ENCODE peak calls at places on chromosomes 16 and 17, in six cellular contexts. U, W, P, X, C and T are unnamed samples.

GRCh38 chr16:79334127-79334526 is 266.4 kb downstream of the MAF start:
- DNase-seq in U (no peak), W (no peak), P (peak; percentile 50), X (no peak), C (no peak), T (peak; percentile 10)

GRCh38 chr16:58118801-58119508 is 10.2 kb downstream of the CFAP20 start:
- DNase-seq in U (no peak), W (no peak), P (no peak), X (no peak), C (no peak), T (no peak)

GRCh38 chr17:69524854-69525253 is 110.4 kb downstream of the MAP2K6 start:
- DNase-seq in U (no peak), W (no peak), P (no peak), X (no peak), C (no peak), T (no peak)

GRCh38 chr17:41494524-41494923 is 4.8 kb upstream of the KRT36 start:
- DNase-seq in U (no peak), W (no peak), P (peak; percentile 8), X (no peak), C (no peak), T (no peak)

GRCh38 chr16:86392751-86393150 is 117.6 kb upstream of the FOXF1 start:
- DNase-seq in U (no peak), W (no peak), P (no peak), X (no peak), C (no peak), T (no peak)

GRCh38 chr16:70163596-70163995 is 10.0 kb upstream of the CLEC18C start:
- DNase-seq in U (no peak), W (no peak), P (no peak), X (peak; percentile 29), C (no peak), T (no peak)

GRCh38 chr17:69485901-69486643 is 71.6 kb downstream of the MAP2K6 start:
- DNase-seq in U (no peak), W (no peak), P (no peak), X (no peak), C (no peak), T (no peak)

GRCh38 chr17:27407916-27408846 is 48.1 kb upstream of the KSR1 start:
- DNase-seq in U (no peak), W (no peak), P (no peak), X (no peak), C (peak; percentile 58), T (peak; percentile 78)

GRCh38 chr17:68255731-68256538 is 8.1 kb downstream of the AMZ2 start:
- DNase-seq in U (no peak), W (no peak), P (no peak), X (no peak), C (no peak), T (no peak)

GRCh38 chr16:35575432-35575821 is 2116.0 kb downstream of the TP53TG3F start:
- DNase-seq in U (no peak), W (no peak), P (no peak), X (no peak), C (no peak), T (no peak)

GRCh38 chr16:57045694-57046381 is 46.5 kb upstream of the CPNE2 start:
- DNase-seq in U (peak; percentile 64), W (peak; percentile 74), P (peak; percentile 64), X (no peak), C (peak; percentile 83), T (peak; percentile 58)

GRCh38 chr16:17301593-17302135 is 169.1 kb downstream of the XYLT1 start:
- DNase-seq in U (no peak), W (no peak), P (peak; percentile 57), X (no peak), C (no peak), T (peak; percentile 74)

GRCh38 chr17:28181568-28181967 is 137.4 kb upstream of the TMEM97 start:
- DNase-seq in U (no peak), W (no peak), P (no peak), X (no peak), C (no peak), T (no peak)

GRCh38 chr17:48871551-48872351 is 20.8 kb upstream of the ATP5MC1 start:
- DNase-seq in U (no peak), W (peak; percentile 50), P (no peak), X (no peak), C (peak; percentile 87), T (no peak)

GRCh38 chr16:69921125-69921524 is 30.0 kb upstream of the CLEC18A start:
- DNase-seq in U (no peak), W (no peak), P (no peak), X (no peak), C (no peak), T (no peak)

GRCh38 chr16:11315499-11315898 is 29.8 kb upstream of the RMI2 start:
- DNase-seq in U (no peak), W (no peak), P (no peak), X (no peak), C (peak; percentile 69), T (peak; percentile 89)

GRCh38 chr17:30570596-30571265 is 93.5 kb downstream of the GOSR1 start:
- DNase-seq in U (no peak), W (no peak), P (no peak), X (no peak), C (no peak), T (no peak)

GRCh38 chr17:33647976-33648375 is 354.9 kb upstream of the ASIC2 start:
- DNase-seq in U (peak; percentile 49), W (no peak), P (no peak), X (no peak), C (peak; percentile 71), T (no peak)

GRCh38 chr17:68125471-68125870 is 89.9 kb downstream of the KPNA2 start:
- DNase-seq in U (no peak), W (no peak), P (no peak), X (no peak), C (no peak), T (no peak)

GRCh38 chr17:56297142-56297541 is 143.9 kb downstream of the ANKFN1 start:
- DNase-seq in U (no peak), W (no peak), P (no peak), X (no peak), C (no peak), T (peak; percentile 2)

DNA sequence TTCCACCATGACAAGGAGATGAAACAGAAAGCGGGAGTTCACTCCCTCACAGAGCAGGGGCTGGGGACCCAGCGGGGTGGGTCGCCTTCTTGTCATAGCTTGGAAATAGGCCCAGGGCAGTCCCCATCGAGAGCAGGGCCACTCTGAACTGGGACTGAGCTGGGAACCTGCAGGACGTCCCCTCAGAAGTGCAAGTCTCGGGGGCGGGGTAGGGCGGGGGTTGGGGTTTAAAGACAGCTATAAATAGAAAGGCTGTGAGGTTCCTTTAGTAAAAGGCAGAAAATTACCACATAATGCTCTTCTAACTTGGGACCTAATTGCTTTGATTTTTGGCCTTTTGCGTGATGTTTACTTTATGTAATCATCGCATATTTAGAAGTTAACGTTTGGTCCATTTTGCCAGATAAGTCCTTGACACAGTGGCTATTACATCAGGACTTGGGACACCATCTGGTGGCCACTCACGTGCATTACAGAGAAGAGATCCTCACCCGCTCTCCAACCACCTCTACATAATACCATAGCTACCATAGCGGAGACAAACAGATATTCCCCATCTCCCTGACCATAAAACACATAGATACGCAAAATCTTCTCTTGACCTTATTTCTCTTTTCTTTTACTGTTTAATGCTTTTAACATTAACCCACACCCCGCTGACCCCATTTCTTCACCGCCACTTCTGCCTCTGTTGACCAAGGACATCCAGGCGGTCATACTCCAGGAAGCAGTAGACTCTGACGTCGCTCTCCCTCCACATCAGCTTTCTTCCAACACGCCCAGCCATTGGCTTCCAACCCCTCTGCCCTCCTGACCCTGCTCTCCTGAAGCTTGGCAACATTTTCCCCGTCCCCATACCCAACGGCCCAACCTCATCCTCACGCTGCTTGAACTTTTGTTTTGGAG is 27.5 kb upstream of the PIK3R6 start:
- DNase-seq in U (peak; percentile 73), W (peak; percentile 53), P (no peak), X (no peak), C (peak; percentile 85), T (peak; percentile 64)
- TF ChIP-seq CTCF in U (peak; percentile 82), W (peak; percentile 90), P (peak; percentile 73), X (peak; percentile 62), C (peak; percentile 80), T (peak; percentile 60)

GRCh38 chr17:8122391-8122922 is 1.4 kb downstream of the HES7 start:
- DNase-seq in U (no peak), W (no peak), P (no peak), X (no peak), C (peak; percentile 28), T (no peak)
- H3K4me1 ChIP-seq in U (no peaks in the 10 kb centered on the region), W (peaks cover 87% of the 10 kb centered on the region), P (peaks cover 89% of the 10 kb centered on the region), X (no peaks in the 10 kb centered on the region), C (peaks cover 34% of the 10 kb centered on the region), T (peaks cover 58% of the 10 kb centered on the region)

GRCh38 chr16:66028505-66029216 is 337.8 kb upstream of the CDH5 start:
- DNase-seq in U (no peak), W (no peak), P (no peak), X (no peak), C (no peak), T (no peak)

GRCh38 chr16:66025751-66026150 is 340.7 kb upstream of the CDH5 start:
- DNase-seq in U (no peak), W (no peak), P (no peak), X (no peak), C (no peak), T (no peak)

GRCh38 chr16:66026931-66027330 is 339.6 kb upstream of the CDH5 start:
- DNase-seq in U (no peak), W (no peak), P (no peak), X (no peak), C (no peak), T (no peak)

GRCh38 chr16:66030036-66030435 is 336.5 kb upstream of the CDH5 start:
- DNase-seq in U (no peak), W (no peak), P (no peak), X (no peak), C (no peak), T (no peak)

DNA sequence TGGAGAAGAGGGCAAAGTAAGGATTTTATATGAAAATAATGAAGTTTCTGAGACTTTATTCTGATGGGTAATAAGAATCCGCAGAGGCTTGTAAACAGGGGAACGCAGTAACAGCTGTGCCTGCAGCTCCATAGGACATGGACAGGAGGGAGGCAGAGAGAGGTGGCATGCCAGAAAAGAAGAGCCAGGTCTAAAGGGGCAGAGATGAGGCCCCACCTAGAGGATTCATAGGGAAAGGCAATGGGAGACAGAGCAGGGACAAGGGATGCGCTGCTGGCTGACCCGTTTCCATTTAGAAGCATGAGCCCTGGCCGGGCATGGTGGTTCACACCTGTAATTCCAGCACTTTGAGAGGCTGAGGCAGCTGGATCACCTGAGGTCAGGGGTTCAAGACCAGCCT is 340.3 kb upstream of the CDH5 start:
- DNase-seq in U (peak; percentile 61), W (no peak), P (no peak), X (no peak), C (peak; percentile 23), T (no peak)
- TF ChIP-seq CTCF in U (peak; percentile 54), W (peak; percentile 56), P (no peak), X (no peak), C (peak; percentile 23), T (no peak)

GRCh38 chr16:14460726-14461125 is 169.3 kb downstream of the PARN start:
- DNase-seq in U (no peak), W (no peak), P (no peak), X (no peak), C (no peak), T (no peak)
- H3K4me1 ChIP-seq in U (no peaks in the 10 kb centered on the region), W (peaks cover 5% of the 10 kb centered on the region), P (no peaks in the 10 kb centered on the region), X (peaks cover 8% of the 10 kb centered on the region), C (no peaks in the 10 kb centered on the region), T (no peaks in the 10 kb centered on the region)